ENCODE peak calls at places on chromosome 18, in nine cellular contexts. G, L, Q, B, E, O, J, U and Z are unnamed samples.

GRCh38 chr18:70151554-70152130 is 53.8 kb downstream of the RTTN start:
- DNase-seq in G (no peak), L (no peak), Q (no peak), B (no peak), E (no peak), O (no peak), J (no peak), U (no peak), Z (no peak)

GRCh38 chr18:55534996-55535395 is 53.0 kb downstream of the TCF4 start:
- DNase-seq in G (no peak), L (no peak), Q (no peak), B (no peak), E (no peak), O (no peak), J (no peak), U (no peak), Z (no peak)

GRCh38 chr18:48663931-48664847 is 125.4 kb downstream of the CTIF start:
- DNase-seq in G (peak; percentile 64), L (peak; percentile 74), Q (peak; percentile 74), B (peak; percentile 90), E (peak; percentile 85), O (peak; percentile 58), J (peak; percentile 36), U (peak; percentile 60), Z (peak; percentile 71)

GRCh38 chr18:48007381-48007780 is 76.9 kb upstream of the SMAD2 start:
- DNase-seq in G (no peak), L (no peak), Q (no peak), B (no peak), E (no peak), O (no peak), J (no peak), U (no peak), Z (no peak)

GRCh38 chr18:56990678-56991077 is 156.2 kb upstream of the BOD1L2 start:
- DNase-seq in G (no peak), L (no peak), Q (no peak), B (no peak), E (no peak), O (no peak), J (no peak), U (no peak), Z (no peak)

GRCh38 chr18:10841203-10841602 is 308.2 kb downstream of the PIEZO2 start:
- DNase-seq in G (no peak), L (no peak), Q (no peak), B (no peak), E (no peak), O (no peak), J (no peak), U (peak; percentile 41), Z (no peak)

GRCh38 chr18:42156266-42156665 is 201.2 kb downstream of the PIK3C3 start:
- DNase-seq in G (no peak), L (no peak), Q (no peak), B (no peak), E (no peak), O (no peak), J (no peak), U (no peak), Z (no peak)

GRCh38 chr18:47149457-47150028 is 757 bp downstream of the HDHD2 start:
- DNase-seq in G (no peak), L (no peak), Q (no peak), B (no peak), E (no peak), O (peak; percentile 2), J (peak; percentile 2), U (no peak), Z (no peak)

GRCh38 chr18:59787998-59788875 is 91.0 kb upstream of the CCBE1 start:
- DNase-seq in G (no peak), L (no peak), Q (no peak), B (no peak), E (no peak), O (peak; percentile 87), J (peak; percentile 82), U (peak; percentile 64), Z (peak; percentile 21)